ENCODE peak calls at places on chromosomes 4 and X, in ten cellular contexts. One of them, this sample, is unnamed.
A peak's percentile ranks its signal among the peaks of the same experiment; 100 is the strongest.

GRCh38 chrX:107659768-107660167 is 31.5 kb downstream of the PRPS1 start:
- DNase-seq in NCI-H748 treated with DMSO at 0.1 percent for 48 hours: peak; percentile 16
- DNase-seq in EL: peak; percentile 36
- DNase-seq in NCI-H1436 treated with DMSO at 0.1 percent for 48 hours: no peak
- DNase-seq in DMS153: no peak
- DNase-seq in HTR-8/SVneo: no peak
- DNase-seq in globus pallidus: peak; percentile 51
- DNase-seq in posterior cingulate gyrus: no peak
- DNase-seq in amniotic stem cell: no peak
- DNase-seq in NCI-H774: no peak
- DNase-seq in this sample: peak; percentile 2

GRCh38 chr4:140856692-140857091 is 100.5 kb upstream of the TBC1D9 start:
- DNase-seq in NCI-H748 treated with DMSO at 0.1 percent for 48 hours: peak; percentile 45
- DNase-seq in EL: peak; percentile 32
- DNase-seq in NCI-H1436 treated with DMSO at 0.1 percent for 48 hours: no peak
- DNase-seq in DMS153: peak; percentile 78
- DNase-seq in HTR-8/SVneo: no peak
- DNase-seq in globus pallidus: no peak
- DNase-seq in posterior cingulate gyrus: no peak
- DNase-seq in amniotic stem cell: no peak
- DNase-seq in NCI-H774: no peak
- DNase-seq in this sample: peak; percentile 69

GRCh38 chrX:121975666-121976065 is 928.3 kb downstream of the GLUD2 start:
- DNase-seq in NCI-H748 treated with DMSO at 0.1 percent for 48 hours: no peak
- DNase-seq in EL: peak; percentile 44
- DNase-seq in NCI-H1436 treated with DMSO at 0.1 percent for 48 hours: no peak
- DNase-seq in DMS153: no peak
- DNase-seq in HTR-8/SVneo: no peak
- DNase-seq in globus pallidus: no peak
- DNase-seq in posterior cingulate gyrus: no peak
- DNase-seq in amniotic stem cell: no peak
- DNase-seq in NCI-H774: no peak
- DNase-seq in this sample: no peak

GRCh38 chr4:56342746-56343145 is 44.5 kb downstream of the AASDH start:
- DNase-seq in NCI-H748 treated with DMSO at 0.1 percent for 48 hours: no peak
- DNase-seq in EL: no peak
- DNase-seq in NCI-H1436 treated with DMSO at 0.1 percent for 48 hours: no peak
- DNase-seq in DMS153: no peak
- DNase-seq in HTR-8/SVneo: no peak
- DNase-seq in globus pallidus: no peak
- DNase-seq in posterior cingulate gyrus: no peak
- DNase-seq in amniotic stem cell: no peak
- DNase-seq in NCI-H774: no peak
- DNase-seq in this sample: no peak

GRCh38 chr4:123312951-123313592 is 83.5 kb upstream of the SPRY1 start:
- DNase-seq in NCI-H748 treated with DMSO at 0.1 percent for 48 hours: no peak
- DNase-seq in EL: no peak
- DNase-seq in NCI-H1436 treated with DMSO at 0.1 percent for 48 hours: no peak
- DNase-seq in DMS153: no peak
- DNase-seq in HTR-8/SVneo: no peak
- DNase-seq in globus pallidus: no peak
- DNase-seq in posterior cingulate gyrus: no peak
- DNase-seq in amniotic stem cell: no peak
- DNase-seq in NCI-H774: no peak
- DNase-seq in this sample: no peak

GRCh38 chr4:24863799-24864198 is 49.0 kb downstream of the CCDC149 start:
- DNase-seq in NCI-H748 treated with DMSO at 0.1 percent for 48 hours: no peak
- DNase-seq in EL: no peak
- DNase-seq in NCI-H1436 treated with DMSO at 0.1 percent for 48 hours: no peak
- DNase-seq in DMS153: no peak
- DNase-seq in HTR-8/SVneo: no peak
- DNase-seq in globus pallidus: no peak
- DNase-seq in posterior cingulate gyrus: no peak
- DNase-seq in amniotic stem cell: no peak
- DNase-seq in NCI-H774: no peak
- DNase-seq in this sample: no peak

GRCh38 chr4:156295676-156296075 is 342.0 kb upstream of the CTSO start:
- DNase-seq in NCI-H748 treated with DMSO at 0.1 percent for 48 hours: no peak
- DNase-seq in EL: no peak
- DNase-seq in NCI-H1436 treated with DMSO at 0.1 percent for 48 hours: no peak
- DNase-seq in DMS153: no peak
- DNase-seq in HTR-8/SVneo: no peak
- DNase-seq in globus pallidus: no peak
- DNase-seq in posterior cingulate gyrus: no peak
- DNase-seq in amniotic stem cell: no peak
- DNase-seq in NCI-H774: no peak
- DNase-seq in this sample: no peak

GRCh38 chr4:82780398-82781231 is 18.0 kb downstream of the SCD5 start:
- DNase-seq in NCI-H748 treated with DMSO at 0.1 percent for 48 hours: no peak
- DNase-seq in EL: peak; percentile 70
- DNase-seq in NCI-H1436 treated with DMSO at 0.1 percent for 48 hours: peak; percentile 97
- DNase-seq in DMS153: peak; percentile 98
- DNase-seq in HTR-8/SVneo: no peak
- DNase-seq in globus pallidus: peak; percentile 72
- DNase-seq in posterior cingulate gyrus: peak; percentile 57
- DNase-seq in amniotic stem cell: no peak
- DNase-seq in NCI-H774: peak; percentile 63
- DNase-seq in this sample: peak; percentile 90

GRCh38 chrX:77493677-77494553 is 46.7 kb downstream of the FGF16 start:
- DNase-seq in NCI-H748 treated with DMSO at 0.1 percent for 48 hours: no peak
- DNase-seq in EL: peak; percentile 83
- DNase-seq in NCI-H1436 treated with DMSO at 0.1 percent for 48 hours: no peak
- DNase-seq in DMS153: peak; percentile 4
- DNase-seq in HTR-8/SVneo: peak; percentile 21
- DNase-seq in globus pallidus: no peak
- DNase-seq in posterior cingulate gyrus: no peak
- DNase-seq in amniotic stem cell: peak; percentile 12
- DNase-seq in NCI-H774: no peak
- DNase-seq in this sample: peak; percentile 82

GRCh38 chr4:6857009-6857882 is 52.4 kb upstream of the TBC1D14 start:
- DNase-seq in NCI-H748 treated with DMSO at 0.1 percent for 48 hours: no peak
- DNase-seq in EL: no peak
- DNase-seq in NCI-H1436 treated with DMSO at 0.1 percent for 48 hours: no peak
- DNase-seq in DMS153: no peak
- DNase-seq in HTR-8/SVneo: no peak
- DNase-seq in globus pallidus: no peak
- DNase-seq in posterior cingulate gyrus: no peak
- DNase-seq in amniotic stem cell: no peak
- DNase-seq in NCI-H774: no peak
- DNase-seq in this sample: no peak

GRCh38 chrX:41265615-41266014 is 68.3 kb upstream of the DDX3X start:
- DNase-seq in NCI-H748 treated with DMSO at 0.1 percent for 48 hours: no peak
- DNase-seq in EL: no peak
- DNase-seq in NCI-H1436 treated with DMSO at 0.1 percent for 48 hours: no peak
- DNase-seq in DMS153: no peak
- DNase-seq in HTR-8/SVneo: no peak
- DNase-seq in globus pallidus: peak; percentile 18
- DNase-seq in posterior cingulate gyrus: peak; percentile 24
- DNase-seq in amniotic stem cell: no peak
- DNase-seq in NCI-H774: no peak
- DNase-seq in this sample: no peak

GRCh38 chr4:1718095-1718850 is 2.9 kb downstream of the TMEM129 start:
- DNase-seq in NCI-H748 treated with DMSO at 0.1 percent for 48 hours: no peak
- DNase-seq in EL: no peak
- DNase-seq in NCI-H1436 treated with DMSO at 0.1 percent for 48 hours: no peak
- DNase-seq in DMS153: no peak
- DNase-seq in HTR-8/SVneo: no peak
- DNase-seq in globus pallidus: no peak
- DNase-seq in posterior cingulate gyrus: no peak
- DNase-seq in amniotic stem cell: no peak
- DNase-seq in NCI-H774: no peak
- DNase-seq in this sample: no peak

GRCh38 chr4:81314897-81315470 is 100.0 kb upstream of the PRKG2 start:
- DNase-seq in NCI-H748 treated with DMSO at 0.1 percent for 48 hours: no peak
- DNase-seq in EL: peak; percentile 1
- DNase-seq in NCI-H1436 treated with DMSO at 0.1 percent for 48 hours: no peak
- DNase-seq in DMS153: no peak
- DNase-seq in HTR-8/SVneo: no peak
- DNase-seq in globus pallidus: no peak
- DNase-seq in posterior cingulate gyrus: no peak
- DNase-seq in amniotic stem cell: peak; percentile 9
- DNase-seq in NCI-H774: no peak
- DNase-seq in this sample: no peak

GRCh38 chr4:168540086-168540864 is 43.4 kb downstream of the PALLD start:
- DNase-seq in NCI-H748 treated with DMSO at 0.1 percent for 48 hours: no peak
- DNase-seq in EL: peak; percentile 85
- DNase-seq in NCI-H1436 treated with DMSO at 0.1 percent for 48 hours: no peak
- DNase-seq in DMS153: no peak
- DNase-seq in HTR-8/SVneo: peak; percentile 37
- DNase-seq in globus pallidus: no peak
- DNase-seq in posterior cingulate gyrus: no peak
- DNase-seq in amniotic stem cell: peak; percentile 41
- DNase-seq in NCI-H774: no peak
- DNase-seq in this sample: no peak

This sample was measured in NCI-H146.